ENCODE peak calls at places on chromosomes 2 and 18, in four cellular contexts. One of them, this sample, is unnamed.

GRCh38 chr18:66734451-66734850 is 130.6 kb upstream of the CDH19 start:
- DNase-seq in epithelial cell of esophagus: peak
- DNase-seq in A673: no peak
- DNase-seq in lower lobe of right lung: no peak
- DNase-seq in this sample: no peak

GRCh38 chr18:61579581-61579980 is 246.4 kb downstream of the CDH20 start:
- DNase-seq in lower lobe of right lung: no peak
- DNase-seq in epithelial cell of esophagus: no peak
- DNase-seq in A673: no peak
- DNase-seq in this sample: no peak

GRCh38 chr18:52054301-52054700 is 285.7 kb upstream of the DCC start:
- DNase-seq in epithelial cell of esophagus: peak
- DNase-seq in lower lobe of right lung: no peak
- DNase-seq in A673: no peak
- DNase-seq in this sample: no peak

GRCh38 chr2:41579811-41580210 is 468.0 kb upstream of the PKDCC start:
- DNase-seq in epithelial cell of esophagus: no peak
- DNase-seq in lower lobe of right lung: no peak
- DNase-seq in A673: peak
- DNase-seq in this sample: no peak

GRCh38 chr2:16663121-16663905 is 2.3 kb downstream of the CYRIA start:
- DNase-seq in lower lobe of right lung: peak
- DNase-seq in A673: no peak
- DNase-seq in epithelial cell of esophagus: no peak
- DNase-seq in this sample: peak

GRCh38 chr18:5975111-5975622 is 79.8 kb upstream of the TMEM200C start:
- DNase-seq in lower lobe of right lung: no peak
- DNase-seq in epithelial cell of esophagus: no peak
- DNase-seq in A673: no peak
- DNase-seq in this sample: peak

GRCh38 chr18:2932247-2933181 is 80.4 kb downstream of the LPIN2 start:
- DNase-seq in A673: peak
- DNase-seq in lower lobe of right lung: no peak
- DNase-seq in epithelial cell of esophagus: peak
- DNase-seq in this sample: peak

GRCh38 chr18:68221116-68221724 is 493.7 kb downstream of the TMX3 start:
- DNase-seq in lower lobe of right lung: no peak
- DNase-seq in epithelial cell of esophagus: no peak
- DNase-seq in A673: peak
- DNase-seq in this sample: no peak

GRCh38 chr2:8679827-8680731 is 1.8 kb upstream of the ID2 start:
- DNase-seq in lower lobe of right lung: peak
- DNase-seq in A673: peak
- DNase-seq in epithelial cell of esophagus: peak
- DNase-seq in this sample: no peak

GRCh38 chr2:49616800-49617199 is 462.5 kb upstream of the FSHR start:
- DNase-seq in A673: peak
- DNase-seq in lower lobe of right lung: no peak
- DNase-seq in epithelial cell of esophagus: peak
- DNase-seq in this sample: peak

GRCh38 chr18:78526923-78527775 is 452.5 kb upstream of the SALL3 start:
- DNase-seq in A673: no peak
- DNase-seq in epithelial cell of esophagus: no peak
- DNase-seq in lower lobe of right lung: no peak
- DNase-seq in this sample: no peak

GRCh38 chr2:20366672-20367116 is 16.1 kb upstream of the PUM2 start:
- DNase-seq in lower lobe of right lung: no peak
- DNase-seq in epithelial cell of esophagus: peak
- DNase-seq in A673: no peak
- DNase-seq in this sample: no peak

GRCh38 chr18:45384137-45384998 is 230.9 kb upstream of the SLC14A2 start:
- DNase-seq in A673: peak
- DNase-seq in lower lobe of right lung: no peak
- DNase-seq in epithelial cell of esophagus: peak
- DNase-seq in this sample: peak

GRCh38 chr2:236636714-236637485 is 67.3 kb downstream of the ACKR3 start:
- DNase-seq in epithelial cell of esophagus: no peak
- DNase-seq in A673: no peak
- DNase-seq in lower lobe of right lung: no peak
- DNase-seq in this sample: no peak

GRCh38 chr2:99451686-99452085 is 38.1 kb downstream of the REV1 start:
- DNase-seq in lower lobe of right lung: no peak
- DNase-seq in epithelial cell of esophagus: no peak
- DNase-seq in A673: no peak
- DNase-seq in this sample: no peak

GRCh38 chr2:16644204-16644925 is 21.3 kb downstream of the CYRIA start:
- DNase-seq in lower lobe of right lung: no peak
- DNase-seq in epithelial cell of esophagus: peak
- DNase-seq in A673: peak
- DNase-seq in this sample: no peak

GRCh38 chr2:17171446-17172049 is 346.7 kb downstream of the RAD51AP2 start:
- DNase-seq in A673: peak
- DNase-seq in lower lobe of right lung: no peak
- DNase-seq in epithelial cell of esophagus: peak
- DNase-seq in this sample: peak

GRCh38 chr2:234038076-234038802 is 12.3 kb upstream of the SPP2 start:
- DNase-seq in epithelial cell of esophagus: no peak
- DNase-seq in A673: no peak
- DNase-seq in lower lobe of right lung: no peak
- DNase-seq in this sample: no peak

GRCh38 chr2:190716176-190716807 is 67.4 kb downstream of the NAB1 start:
- DNase-seq in A673: no peak
- DNase-seq in lower lobe of right lung: no peak
- DNase-seq in epithelial cell of esophagus: no peak
- DNase-seq in this sample: no peak

GRCh38 chr2:71794611-71795010 is 341.2 kb downstream of the DYSF start:
- DNase-seq in lower lobe of right lung: no peak
- DNase-seq in A673: no peak
- DNase-seq in epithelial cell of esophagus: no peak
- DNase-seq in this sample: no peak

GRCh38 chr2:201857326-201857725 is 51.0 kb downstream of the CDK15 start:
- DNase-seq in epithelial cell of esophagus: no peak
- DNase-seq in A673: no peak
- DNase-seq in lower lobe of right lung: no peak
- DNase-seq in this sample: no peak

GRCh38 chr2:134736167-134736885 is 17.5 kb upstream of the TMEM163 start:
- DNase-seq in epithelial cell of esophagus: peak
- DNase-seq in A673: no peak
- DNase-seq in lower lobe of right lung: no peak
- DNase-seq in this sample: peak

DNA sequence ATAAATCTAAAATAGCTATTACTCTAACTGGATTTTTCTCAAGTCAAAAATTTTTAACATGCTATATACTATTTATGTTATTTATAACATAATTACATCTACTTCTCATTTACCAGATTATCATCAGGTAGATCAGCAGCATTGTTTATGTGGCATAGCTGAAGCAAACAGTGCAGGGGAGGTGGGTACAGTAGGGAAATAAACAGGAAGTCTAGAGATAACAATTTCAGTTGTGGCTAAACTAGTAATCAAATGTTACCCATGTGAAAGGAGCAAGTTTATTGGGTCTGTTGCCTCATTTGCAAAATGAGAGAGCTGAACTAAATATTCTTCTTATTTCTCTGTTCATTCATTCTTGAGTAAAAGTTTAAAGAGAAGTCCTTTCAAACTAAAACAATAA is 27.7 kb downstream of the GFPT1 start:
- DNase-seq in lower lobe of right lung: no peak
- DNase-seq in epithelial cell of esophagus: no peak
- DNase-seq in A673: no peak
- DNase-seq in this sample: no peak
- H3K4me3 ChIP-seq in lower lobe of right lung: no peak
- H3K4me3 ChIP-seq in epithelial cell of esophagus: no peak
- H3K4me3 ChIP-seq in A673: no peak
- H3K4me3 ChIP-seq in this sample: no peak

DNA sequence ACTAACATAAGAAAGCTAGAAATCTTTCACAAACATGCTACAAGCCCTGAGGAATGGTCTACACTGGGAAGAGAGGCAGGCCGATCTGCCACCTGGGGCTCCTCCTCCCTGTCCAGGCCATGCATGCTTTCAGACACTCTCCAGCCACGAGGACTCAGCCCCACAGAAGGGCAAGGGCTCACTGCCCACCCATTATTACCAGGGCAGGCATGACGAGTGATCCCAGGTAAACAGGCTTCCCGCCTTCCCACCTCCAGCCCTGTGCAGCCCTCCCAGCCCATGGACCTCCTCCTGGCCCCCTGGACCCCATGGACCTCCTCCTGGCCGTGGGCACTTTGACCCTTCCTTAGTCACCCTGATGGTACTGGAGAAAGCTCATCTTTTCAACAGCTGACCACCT is 75.8 kb upstream of the TEX51 start:
- DNase-seq in A673: no peak
- DNase-seq in lower lobe of right lung: no peak
- DNase-seq in epithelial cell of esophagus: no peak
- DNase-seq in this sample: no peak
- H3K4me3 ChIP-seq in A673: no peak
- H3K4me3 ChIP-seq in lower lobe of right lung: no peak
- H3K4me3 ChIP-seq in epithelial cell of esophagus: no peak
- H3K4me3 ChIP-seq in this sample: no peak

DNA sequence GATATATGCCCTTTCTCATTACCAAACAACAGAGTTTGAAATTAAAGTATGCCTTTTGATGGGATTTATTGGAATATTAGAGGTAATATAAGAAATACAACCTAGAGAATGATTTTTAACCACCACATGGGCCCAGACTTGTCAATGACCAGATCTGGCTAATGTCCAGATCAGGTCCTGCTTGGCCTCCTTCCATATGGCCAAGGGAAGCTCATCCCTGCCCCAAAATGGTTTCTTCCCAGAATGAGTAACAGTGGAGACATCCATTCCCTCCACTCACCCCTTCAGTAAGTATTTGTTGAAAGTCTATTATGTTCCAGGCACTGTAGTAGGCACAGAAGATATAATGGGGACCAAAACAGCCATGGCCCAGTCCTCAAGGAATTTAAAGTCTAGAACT is 54.9 kb downstream of the ANTXR1 start:
- DNase-seq in A673: no peak
- DNase-seq in lower lobe of right lung: no peak
- DNase-seq in epithelial cell of esophagus: peak
- DNase-seq in this sample: no peak
- H3K4me3 ChIP-seq in A673: no peak
- H3K4me3 ChIP-seq in lower lobe of right lung: no peak
- H3K4me3 ChIP-seq in epithelial cell of esophagus: no peak
- H3K4me3 ChIP-seq in this sample: no peak

DNA sequence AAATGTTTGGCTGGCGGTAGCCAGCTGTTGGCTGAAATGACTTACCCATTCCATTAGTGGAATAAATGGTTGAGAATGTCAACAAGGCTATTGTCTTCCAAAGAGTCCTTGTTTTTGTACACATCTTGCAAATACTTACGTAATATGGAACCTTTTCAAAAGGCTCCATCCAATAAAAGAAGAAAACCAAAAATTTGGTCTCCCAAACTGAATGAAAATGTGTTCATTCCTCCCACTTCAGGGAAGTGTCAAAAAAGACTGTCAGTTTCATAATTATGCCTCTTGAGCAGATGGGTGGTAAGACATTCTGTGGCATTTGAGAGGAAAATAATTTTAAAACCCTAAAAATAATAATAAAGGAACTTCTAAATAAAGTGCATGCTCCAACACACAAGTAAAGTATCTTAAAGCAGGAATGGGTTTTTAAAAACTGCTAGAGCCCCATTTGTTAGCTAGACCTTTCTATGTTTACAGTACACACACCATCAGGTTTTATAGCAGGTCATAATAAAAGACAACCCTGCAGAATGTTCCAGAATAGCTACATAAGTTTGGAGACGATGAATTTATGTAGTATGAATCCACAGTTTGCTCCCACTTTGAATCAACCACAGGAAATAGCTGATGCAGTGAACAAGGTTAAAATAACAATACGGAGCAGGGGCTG is 843.7 kb downstream of the LRRTM4 start:
- DNase-seq in epithelial cell of esophagus: no peak
- DNase-seq in A673: no peak
- DNase-seq in lower lobe of right lung: no peak
- DNase-seq in this sample: no peak
- H3K4me3 ChIP-seq in epithelial cell of esophagus: no peak
- H3K4me3 ChIP-seq in A673: no peak
- H3K4me3 ChIP-seq in lower lobe of right lung: no peak
- H3K4me3 ChIP-seq in this sample: no peak

DNA sequence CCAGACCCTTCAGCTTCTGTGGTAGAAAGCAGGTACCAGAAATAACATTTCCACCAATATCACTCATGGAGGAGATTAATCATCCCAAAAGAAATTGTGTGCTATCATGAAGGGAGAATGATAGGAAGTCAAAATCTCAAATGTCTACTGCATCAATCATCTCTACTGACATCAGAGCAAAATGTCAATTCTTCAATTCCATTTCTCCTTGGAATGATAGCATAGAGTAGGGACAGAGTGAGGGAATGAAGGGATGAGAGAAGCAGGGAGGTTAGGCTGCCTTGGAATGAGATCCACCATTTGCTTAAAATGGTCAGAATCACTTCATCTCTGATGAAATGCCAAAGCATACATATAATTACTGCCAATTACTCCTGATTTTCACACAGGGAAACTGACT is 371.8 kb upstream of the ACVR2A start:
- DNase-seq in lower lobe of right lung: no peak
- DNase-seq in epithelial cell of esophagus: no peak
- DNase-seq in A673: no peak
- DNase-seq in this sample: no peak
- H3K4me3 ChIP-seq in lower lobe of right lung: no peak
- H3K4me3 ChIP-seq in epithelial cell of esophagus: no peak
- H3K4me3 ChIP-seq in A673: no peak
- H3K4me3 ChIP-seq in this sample: no peak

DNA sequence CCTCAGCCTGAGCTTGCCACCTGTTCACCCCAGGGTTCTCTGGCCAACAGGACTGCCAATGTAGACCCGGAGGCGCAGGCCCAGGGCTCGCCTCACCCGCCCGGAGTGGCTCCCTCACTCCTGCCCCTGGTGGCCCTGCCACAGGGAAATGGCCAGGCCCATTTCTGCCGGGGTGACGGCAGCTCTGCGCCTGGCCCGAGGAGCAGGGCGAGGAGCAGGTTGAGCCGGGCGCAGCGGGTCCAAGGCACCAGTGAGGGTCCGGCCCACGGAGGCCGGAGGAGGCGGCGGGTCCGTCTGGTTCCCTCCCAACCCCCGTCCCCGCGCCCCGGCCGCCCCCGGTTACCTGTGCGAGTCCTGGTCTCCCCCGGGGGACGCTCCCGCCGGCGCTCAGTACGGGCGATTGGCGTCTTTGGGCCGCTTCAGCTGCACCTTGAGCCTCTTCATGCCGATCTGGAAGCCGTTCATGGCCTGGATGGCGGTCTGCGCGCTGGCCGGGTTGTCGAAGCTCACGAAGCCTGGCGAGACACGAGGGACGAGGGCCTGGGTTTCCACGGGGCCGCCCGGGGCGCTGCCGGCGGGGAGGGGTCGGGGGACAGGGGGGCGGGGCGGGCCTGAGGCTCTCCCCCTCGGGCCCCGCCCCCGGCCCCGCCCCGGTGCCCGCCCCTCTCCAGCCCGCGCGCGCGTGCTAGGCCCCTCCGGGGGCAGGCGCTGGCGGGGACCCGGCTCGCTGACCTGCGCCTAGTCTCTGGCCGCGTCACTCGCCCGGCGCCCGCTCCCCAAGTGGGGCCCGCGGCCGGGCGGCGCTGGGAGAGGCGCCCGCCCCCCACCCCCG is 312.0 kb downstream of the CELF4 start:
- DNase-seq in epithelial cell of esophagus: peak
- DNase-seq in A673: peak
- DNase-seq in lower lobe of right lung: peak
- DNase-seq in this sample: no peak
- H3K4me3 ChIP-seq in epithelial cell of esophagus: peak
- H3K4me3 ChIP-seq in A673: peak
- H3K4me3 ChIP-seq in lower lobe of right lung: peak
- H3K4me3 ChIP-seq in this sample: no peak

GRCh38 chr2:178315083-178315482 is 120.8 kb downstream of the OSBPL6 start:
- DNase-seq in epithelial cell of esophagus: no peak
- DNase-seq in lower lobe of right lung: no peak
- DNase-seq in A673: no peak
- DNase-seq in this sample: no peak
- H3K4me3 ChIP-seq in epithelial cell of esophagus: no peak
- H3K4me3 ChIP-seq in lower lobe of right lung: no peak
- H3K4me3 ChIP-seq in A673: no peak
- H3K4me3 ChIP-seq in this sample: no peak